ENCODE peak calls at places on chromosomes 6 and 20, in six cellular contexts. R, C, P, A, J and Y are unnamed samples.

GRCh38 chr6:128821116-128821515 is 61.8 kb upstream of the LAMA2 start:
- DNase-seq in R (no peak), C (no peak), P (no peak), A (no peak), J (no peak), Y (no peak)

GRCh38 chr6:36752187-36752885 is 54.7 kb downstream of the RAB44 start:
- DNase-seq in R (no peak), C (peak; percentile 54), P (no peak), A (no peak), J (no peak), Y (no peak)

GRCh38 chr20:60138263-60139127 is 180.3 kb downstream of the CDH26 start:
- DNase-seq in R (no peak), C (peak; percentile 55), P (no peak), A (no peak), J (peak; percentile 38), Y (no peak)

GRCh38 chr20:36744764-36745191 is 1.1 kb downstream of the NDRG3 start:
- DNase-seq in R (no peak), C (peak; percentile 48), P (no peak), A (peak; percentile 42), J (peak; percentile 50), Y (no peak)

GRCh38 chr20:46963758-46964181 is 69.1 kb downstream of the EYA2 start:
- DNase-seq in R (no peak), C (no peak), P (no peak), A (no peak), J (peak; percentile 53), Y (no peak)

GRCh38 chr20:25984933-25985332 is 288.3 kb upstream of the ZNF337 start:
- DNase-seq in R (no peak), C (no peak), P (no peak), A (no peak), J (no peak), Y (no peak)

GRCh38 chr6:36827261-36828079 is 11.8 kb downstream of the CPNE5 start:
- DNase-seq in R (no peak), C (no peak), P (no peak), A (no peak), J (no peak), Y (no peak)

GRCh38 chr20:3398681-3399252 is 8.7 kb downstream of the DNAAF9 start:
- DNase-seq in R (no peak), C (no peak), P (no peak), A (no peak), J (no peak), Y (no peak)

GRCh38 chr20:24957326-24957996 is 8.4 kb downstream of the CST7 start:
- DNase-seq in R (no peak), C (peak; percentile 20), P (no peak), A (no peak), J (no peak), Y (no peak)

GRCh38 chr6:8343600-8343999 is 91.7 kb downstream of the SLC35B3 start:
- DNase-seq in R (no peak), C (no peak), P (no peak), A (no peak), J (no peak), Y (no peak)

GRCh38 chr6:111992851-111993250 is 61.1 kb upstream of the CCN6 start:
- DNase-seq in R (no peak), C (no peak), P (no peak), A (no peak), J (no peak), Y (no peak)

GRCh38 chr6:160227769-160228161 is 30.9 kb downstream of the SLC22A2 start:
- DNase-seq in R (no peak), C (no peak), P (no peak), A (no peak), J (no peak), Y (no peak)

GRCh38 chr6:28235912-28236452 is 10.9 kb downstream of the ZSCAN9 start:
- DNase-seq in R (no peak), C (no peak), P (no peak), A (no peak), J (no peak), Y (no peak)

GRCh38 chr6:45724511-45724910 is 291.1 kb downstream of the CLIC5 start:
- DNase-seq in R (no peak), C (no peak), P (no peak), A (no peak), J (no peak), Y (no peak)

GRCh38 chr6:99606670-99607415 is at the start of gene PRDM13:
- DNase-seq in R (no peak), C (no peak), P (no peak), A (peak; percentile 61), J (no peak), Y (no peak)

GRCh38 chr6:12343440-12344162 is 53.4 kb downstream of the EDN1 start:
- DNase-seq in R (no peak), C (peak; percentile 86), P (no peak), A (no peak), J (peak; percentile 24), Y (no peak)

GRCh38 chr6:43699564-43700186 is 12.1 kb upstream of the MRPS18A start:
- DNase-seq in R (no peak), C (peak; percentile 74), P (no peak), A (no peak), J (peak; percentile 83), Y (no peak)

GRCh38 chr6:51792273-51793030 is 295.0 kb downstream of the PKHD1 start:
- DNase-seq in R (no peak), C (no peak), P (no peak), A (peak; percentile 10), J (no peak), Y (no peak)

DNA sequence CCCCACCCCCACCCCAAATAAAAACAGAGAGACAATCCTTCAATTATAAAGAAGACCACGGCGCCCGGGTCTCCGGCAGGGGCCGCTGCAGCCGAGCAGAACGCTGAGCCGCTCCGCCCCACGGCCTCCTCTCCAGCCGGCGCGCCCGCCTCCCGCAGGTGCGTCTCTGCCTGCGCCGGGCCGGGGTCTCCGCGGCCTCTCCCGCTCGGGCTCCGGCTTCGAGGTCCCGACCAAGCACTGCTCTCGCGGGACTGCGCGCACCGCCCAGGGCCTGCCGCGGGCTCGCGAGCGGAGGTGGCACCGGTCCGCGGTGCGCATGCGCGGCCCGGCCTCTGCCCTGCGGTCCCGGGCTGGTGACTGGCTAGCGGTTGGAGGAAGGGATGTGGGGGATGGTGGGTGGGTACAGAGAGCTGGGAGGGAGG is 241 bp upstream of the SIRT5 start:
- DNase-seq in R (peak; percentile 82), C (peak; percentile 93), P (peak; percentile 93), A (peak; percentile 96), J (peak; percentile 94), Y (peak; percentile 90)
- TF ChIP-seq POLR2AphosphoS5 in R (no peak), C (peak; percentile 86), P (peak; percentile 32), A (peak; percentile 17), J (no peak), Y (no peak)

GRCh38 chr6:139862311-139862710 is 487.9 kb upstream of the CITED2 start:
- DNase-seq in R (no peak), C (no peak), P (no peak), A (no peak), J (no peak), Y (no peak)

GRCh38 chr6:139858444-139858843 is 484.0 kb upstream of the CITED2 start:
- DNase-seq in R (no peak), C (peak; percentile 49), P (no peak), A (no peak), J (peak; percentile 34), Y (no peak)

GRCh38 chr6:139857143-139857542 is 482.7 kb upstream of the CITED2 start:
- DNase-seq in R (no peak), C (no peak), P (no peak), A (no peak), J (no peak), Y (no peak)

GRCh38 chr6:139863356-139863755 is 488.9 kb upstream of the CITED2 start:
- DNase-seq in R (no peak), C (no peak), P (no peak), A (no peak), J (no peak), Y (no peak)

GRCh38 chr6:139860193-139860592 is 485.7 kb upstream of the CITED2 start:
- DNase-seq in R (no peak), C (no peak), P (no peak), A (no peak), J (no peak), Y (no peak)
- TF ChIP-seq POLR2AphosphoS5 in R (no peak), C (no peak), P (no peak), A (no peak), J (no peak), Y (no peak)

GRCh38 chr6:30879684-30880427 is 4.5 kb upstream of the DDR1 start:
- DNase-seq in R (no peak), C (no peak), P (no peak), A (no peak), J (no peak), Y (no peak)
- TF ChIP-seq POLR2AphosphoS5 in R (no peak), C (no peak), P (no peak), A (no peak), J (no peak), Y (no peak)

DNA sequence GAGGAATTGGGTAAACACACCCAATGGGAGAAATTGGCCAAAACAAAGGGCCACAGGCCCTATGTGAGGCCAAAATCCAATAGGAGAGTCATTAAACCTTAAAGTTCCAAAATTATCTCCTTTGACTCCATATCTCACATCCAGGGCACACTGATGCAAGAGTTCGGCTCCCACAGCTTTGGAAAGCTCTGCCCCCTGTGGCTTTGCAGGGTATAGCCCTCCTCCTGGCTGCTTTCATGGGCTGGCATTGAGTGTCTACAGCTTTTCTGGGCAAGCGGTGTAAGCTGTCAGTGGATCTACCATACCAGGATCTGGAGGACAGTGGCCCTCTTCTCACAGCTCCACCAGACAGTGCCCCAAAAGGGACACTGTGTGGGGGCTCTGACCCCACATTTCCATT is 160.5 kb downstream of the ADGRG6 start:
- DNase-seq in R (no peak), C (no peak), P (no peak), A (peak; percentile 11), J (no peak), Y (no peak)
- TF ChIP-seq POLR2AphosphoS5 in R (no peak), C (no peak), P (no peak), A (no peak), J (no peak), Y (no peak)

GRCh38 chr6:166387642-166388325 is 5.0 kb upstream of the MPC1 start:
- DNase-seq in R (no peak), C (no peak), P (no peak), A (no peak), J (no peak), Y (no peak)
- TF ChIP-seq POLR2AphosphoS5 in R (no peak), C (no peak), P (no peak), A (no peak), J (no peak), Y (no peak)

DNA sequence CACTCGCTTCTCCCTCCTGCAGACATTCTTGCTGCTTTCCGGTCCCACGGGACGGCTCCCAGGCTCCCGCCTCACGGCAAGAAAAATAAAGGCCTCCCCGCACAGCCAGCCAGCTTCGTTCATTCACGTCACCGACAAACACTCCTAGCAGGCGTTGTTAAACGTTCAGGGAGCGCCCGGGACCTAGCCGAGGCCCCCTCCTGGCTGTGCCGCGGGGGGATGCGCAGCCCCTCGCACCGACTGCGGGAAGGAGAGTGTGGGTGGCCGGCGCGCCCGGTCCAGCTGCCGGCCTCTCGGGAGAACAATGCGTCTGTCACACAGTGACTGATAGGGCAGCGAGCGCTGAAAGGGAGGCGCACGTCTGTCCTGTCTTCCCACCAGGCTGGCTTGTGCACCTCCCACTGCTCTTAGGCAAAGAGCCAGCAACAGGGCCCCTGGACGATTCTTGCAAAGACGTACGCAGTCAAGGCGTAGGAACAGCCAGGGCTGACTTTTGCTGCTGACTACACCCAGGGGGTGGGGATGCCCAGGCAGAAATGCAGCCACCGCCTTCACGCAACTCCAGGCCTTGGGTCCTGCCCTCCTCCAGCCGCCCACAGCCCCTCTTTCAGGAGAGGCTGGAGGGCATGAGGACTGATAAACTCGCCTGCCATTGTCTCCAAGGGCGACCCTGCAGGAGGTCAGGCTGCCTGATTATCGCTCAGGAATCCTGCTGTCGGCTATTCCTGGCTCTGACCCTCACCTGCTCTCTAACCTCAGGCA is 61.8 kb upstream of the HDDC2 start:
- DNase-seq in R (no peak), C (peak; percentile 27), P (no peak), A (peak; percentile 80), J (no peak), Y (no peak)
- TF ChIP-seq POLR2AphosphoS5 in R (no peak), C (no peak), P (no peak), A (peak; percentile 28), J (no peak), Y (no peak)

GRCh38 chr20:49281059-49281912 is 3.4 kb upstream of the ZNFX1 start:
- DNase-seq in R (no peak), C (no peak), P (no peak), A (peak; percentile 78), J (no peak), Y (no peak)
- TF ChIP-seq POLR2AphosphoS5 in R (peak; percentile 75), C (peak; percentile 27), P (peak; percentile 17), A (no peak), J (no peak), Y (peak; percentile 19)